ENCODE peak calls at places on chromosome 20, in ten cellular contexts. Y is brain microvascular endothelial cell; T is AG09309; Q is fibroblast of the aortic adventitia; C is HL-60; I is esophagus squamous epithelium; N is effector memory CD4-positive, alpha-beta T cell; J is uterus; H is epithelial cell of esophagus; M is lung. D is an unnamed sample.

GRCh38 chr20:8631271-8631670 is 437.6 kb upstream of the PLCB4 start:
- DNase-seq in Q (peak), C (no peak), T (no peak), J (no peak), N (no peak), Y (no peak), I (no peak), H (no peak), M (no peak), D (peak)

GRCh38 chr20:50368813-50369224 is 141.4 kb upstream of the PTPN1 start:
- DNase-seq in T (no peak), Y (peak), H (no peak), I (no peak), Q (peak), N (no peak), J (no peak), C (no peak), M (no peak), D (peak)

GRCh38 chr20:24059174-24059573 is 70.6 kb upstream of the GGTLC1 start:
- DNase-seq in C (no peak), N (no peak), Q (no peak), I (no peak), M (no peak), Y (no peak), T (no peak), J (no peak), H (no peak), D (no peak)

GRCh38 chr20:25084616-25085187 is 2.8 kb upstream of the VSX1 start:
- DNase-seq in Y (no peak), N (no peak), M (peak), H (no peak), T (no peak), C (no peak), J (no peak), I (no peak), Q (no peak), D (no peak)

GRCh38 chr20:11807070-11807741 is 110.5 kb upstream of the BTBD3 start:
- DNase-seq in I (no peak), Y (peak), C (no peak), Q (peak), J (no peak), N (no peak), T (peak), H (peak), M (no peak), D (peak)

GRCh38 chr20:45822863-45823262 is 4.2 kb downstream of the TNNC2 start:
- DNase-seq in T (no peak), I (no peak), Q (no peak), C (no peak), M (no peak), H (peak), N (no peak), J (no peak), Y (no peak), D (no peak)

GRCh38 chr20:41475507-41475906 is 108.9 kb upstream of the EMILIN3 start:
- DNase-seq in Q (peak), M (no peak), I (no peak), H (no peak), N (no peak), C (no peak), T (no peak), J (no peak), Y (no peak), D (peak)

GRCh38 chr20:5890773-5891441 is 59.4 kb downstream of the TRMT6 start:
- DNase-seq in J (no peak), M (no peak), Q (no peak), T (no peak), N (no peak), I (no peak), Y (no peak), C (no peak), H (peak), D (no peak)

GRCh38 chr20:22684072-22684762 is 99.8 kb upstream of the FOXA2 start:
- DNase-seq in C (no peak), I (no peak), Y (peak), T (peak), Q (peak), M (peak), J (peak), N (no peak), H (peak), D (peak)

GRCh38 chr20:32652739-32653526 is 20.8 kb downstream of the C20orf203 start:
- DNase-seq in T (peak), I (peak), Y (peak), Q (peak), M (peak), N (peak), J (peak), C (peak), H (peak), D (peak)

GRCh38 chr20:4216142-4216735 is 200.9 kb upstream of the RNF24 start:
- DNase-seq in N (no peak), M (no peak), T (no peak), Y (no peak), J (no peak), Q (peak), C (no peak), I (no peak), H (no peak), D (peak)

GRCh38 chr20:48984575-48985219 is 61.4 kb upstream of the CSE1L start:
- DNase-seq in H (no peak), J (no peak), M (no peak), I (no peak), Q (no peak), T (no peak), Y (no peak), N (no peak), C (no peak), D (peak)

GRCh38 chr20:63176448-63177133 is 39.3 kb downstream of the YTHDF1 start:
- DNase-seq in I (no peak), N (no peak), C (no peak), H (no peak), Q (no peak), T (no peak), M (no peak), Y (no peak), J (no peak), D (no peak)

GRCh38 chr20:63177785-63178444 is 38.0 kb downstream of the YTHDF1 start:
- DNase-seq in Y (no peak), T (no peak), C (no peak), N (no peak), Q (no peak), H (peak), J (no peak), I (no peak), M (no peak), D (no peak)

GRCh38 chr20:63178445-63178818 is 37.5 kb downstream of the YTHDF1 start:
- DNase-seq in N (no peak), Y (no peak), Q (no peak), H (no peak), C (no peak), T (no peak), I (no peak), M (no peak), J (no peak), D (no peak)

GRCh38 chr20:63176035-63176434 is 39.9 kb downstream of the YTHDF1 start:
- DNase-seq in T (no peak), M (no peak), Y (no peak), Q (no peak), H (no peak), I (no peak), C (no peak), N (no peak), J (no peak), D (no peak)

DNA sequence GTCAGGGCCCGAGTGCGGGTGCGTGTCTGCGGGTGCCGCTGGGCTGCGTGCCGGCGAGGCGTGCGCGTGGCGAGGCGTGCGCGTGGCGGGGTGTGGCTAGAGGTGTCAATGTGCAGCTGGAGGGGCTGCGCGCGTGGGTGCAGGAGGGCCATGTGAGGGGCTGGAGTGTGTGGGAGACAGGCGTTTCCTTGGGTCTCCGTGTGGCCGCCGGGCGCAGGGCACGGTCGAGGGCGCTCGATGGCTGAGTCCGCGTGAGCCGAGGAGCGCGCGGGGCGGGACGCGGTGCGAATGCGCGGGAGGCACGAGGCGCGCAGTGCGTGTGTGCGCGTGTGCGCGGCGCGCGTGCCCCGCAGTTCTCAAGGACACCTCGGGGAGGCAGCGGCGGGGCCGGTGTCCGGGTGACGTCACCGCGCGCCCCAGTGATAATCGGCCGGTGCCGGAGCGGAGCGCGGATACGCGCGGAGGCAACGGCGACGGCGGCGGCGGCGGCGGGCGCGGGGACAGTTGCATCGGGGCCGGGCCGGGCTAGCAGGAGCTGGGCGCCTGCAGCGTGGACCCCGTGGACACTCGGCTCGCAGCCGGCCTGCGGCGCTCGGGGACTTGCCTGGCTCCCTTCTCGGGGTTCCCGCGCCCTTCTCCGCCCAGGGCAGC is 38.7 kb downstream of the YTHDF1 start:
- DNase-seq in H (peak), I (no peak), Y (no peak), T (no peak), Q (no peak), M (no peak), J (no peak), C (no peak), N (no peak), D (no peak)
- H3K4me3 ChIP-seq in H (no peak), I (peak), Y (no peak), T (no peak), Q (no peak), M (no peak), J (no peak), C (no peak), N (no peak), D (no peak)

DNA sequence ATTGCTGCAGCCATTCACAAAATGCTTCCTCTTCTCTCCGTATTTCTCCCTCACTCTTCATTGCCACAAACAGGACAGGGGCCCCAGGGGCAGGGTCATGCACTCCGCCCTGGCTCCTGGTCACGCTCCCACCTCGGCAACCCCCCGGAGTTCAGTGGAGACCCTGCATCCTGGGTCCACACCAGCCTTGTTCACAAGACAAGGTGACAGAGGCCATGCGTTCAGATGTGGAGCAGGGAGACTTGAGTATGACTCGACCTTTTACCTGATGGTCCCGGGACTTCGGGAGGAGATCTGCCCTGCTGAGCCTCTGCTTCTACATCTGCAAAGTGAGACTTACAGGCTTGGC is 49.4 kb downstream of the ANKRD60 start:
- DNase-seq in M (no peak), H (no peak), N (no peak), Q (no peak), I (no peak), C (no peak), T (no peak), Y (no peak), J (no peak), D (no peak)
- H3K4me3 ChIP-seq in M (no peak), H (no peak), N (no peak), Q (no peak), I (peak), C (no peak), T (no peak), Y (no peak), J (no peak), D (no peak)

DNA sequence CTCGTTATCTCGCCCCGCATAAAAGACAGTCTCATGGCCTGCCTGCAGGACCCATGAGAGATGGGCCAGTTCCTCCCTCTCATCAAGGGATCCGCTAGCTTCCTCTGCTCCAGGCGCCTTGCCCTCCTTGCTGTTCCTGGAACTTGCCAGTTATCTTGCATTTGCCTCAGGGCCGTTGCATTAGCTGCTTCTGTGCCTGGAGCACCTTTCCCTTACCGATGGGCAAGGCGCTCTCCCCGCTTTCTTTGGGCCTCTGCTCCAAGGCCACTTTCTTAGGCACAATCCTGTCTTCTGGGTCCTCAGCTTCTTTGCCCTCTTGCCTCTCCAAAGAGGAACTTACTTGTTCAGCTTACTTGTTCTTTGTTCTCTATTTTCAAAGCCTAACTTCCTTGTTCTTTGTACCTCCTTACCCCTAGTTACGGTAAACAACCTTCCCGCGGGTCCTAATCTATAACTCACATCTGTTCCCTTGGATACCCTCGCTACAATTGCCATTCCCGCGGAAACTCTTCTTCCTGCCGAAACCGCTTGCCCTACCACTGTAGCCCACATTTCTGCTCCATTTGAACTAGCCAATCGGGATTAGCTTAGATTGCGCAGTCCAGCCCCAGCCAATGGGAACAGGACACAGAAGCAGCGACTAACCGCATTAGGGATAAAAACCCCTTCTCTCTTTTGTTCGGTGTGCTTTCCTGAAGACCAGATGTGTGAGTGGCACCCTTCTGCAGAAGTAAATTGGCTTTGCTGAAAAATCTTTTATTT is 887 bp upstream of the NSFL1C start:
- DNase-seq in T (no peak), C (peak), J (no peak), Y (no peak), N (no peak), M (peak), I (no peak), H (no peak), Q (no peak), D (no peak)
- H3K4me3 ChIP-seq in T (no peak), C (peak), J (no peak), Y (no peak), N (peak), M (peak), I (peak), H (no peak), Q (no peak), D (no peak)

DNA sequence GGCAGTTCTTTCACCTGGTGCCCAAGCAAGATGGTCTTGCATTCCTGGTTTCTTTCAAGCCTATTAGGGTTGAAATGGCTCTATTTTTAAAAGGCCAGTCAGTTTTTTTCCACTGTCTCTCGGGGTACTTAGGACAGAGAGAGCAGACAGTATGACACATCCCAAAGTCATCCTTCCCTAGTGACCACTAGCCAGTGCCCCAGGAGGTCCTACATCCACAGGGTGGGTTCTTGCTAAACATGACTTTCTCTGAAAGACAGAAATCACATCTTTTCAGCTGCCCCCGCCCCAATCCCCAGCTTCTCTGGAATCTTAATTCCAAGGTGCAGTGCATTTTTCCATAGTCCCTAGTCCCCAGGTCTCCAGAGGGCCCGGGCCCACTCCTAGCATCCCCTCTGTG is 192.4 kb downstream of the SLC24A3 start:
- DNase-seq in T (no peak), H (no peak), I (no peak), M (no peak), J (no peak), C (no peak), Y (no peak), N (no peak), Q (no peak), D (no peak)
- H3K4me3 ChIP-seq in T (no peak), H (no peak), I (no peak), M (no peak), J (no peak), C (no peak), Y (no peak), N (no peak), Q (no peak), D (no peak)

GRCh38 chr20:35489717-35490116 is 34.3 kb downstream of the CEP250 start:
- DNase-seq in H (no peak), Q (no peak), J (no peak), C (no peak), T (no peak), I (no peak), Y (no peak), N (no peak), M (no peak), D (no peak)
- H3K4me3 ChIP-seq in H (no peak), Q (no peak), J (no peak), C (no peak), T (no peak), I (no peak), Y (no peak), N (peak), M (no peak), D (no peak)

DNA sequence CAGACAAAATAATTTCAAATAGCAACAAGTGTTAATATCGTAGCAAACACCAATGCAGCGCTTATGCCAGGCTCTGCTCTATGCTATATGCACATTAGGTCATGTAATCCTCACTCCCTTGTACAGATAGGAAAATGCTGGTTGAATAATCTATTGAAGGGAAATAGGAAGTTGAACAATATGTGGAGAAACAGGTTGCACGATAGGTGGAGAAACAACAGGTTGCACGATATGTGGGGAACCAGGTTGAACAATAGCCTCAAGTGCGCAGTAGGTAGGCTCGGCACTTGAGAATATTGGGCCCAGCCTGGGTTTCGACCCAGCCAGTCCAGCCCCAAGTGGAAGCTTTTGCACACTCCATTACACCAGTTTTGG is 91.1 kb upstream of the SIRPA start:
- DNase-seq in H (peak), T (no peak), Y (no peak), J (no peak), I (no peak), Q (no peak), N (no peak), M (no peak), C (peak), D (no peak)
- H3K4me3 ChIP-seq in H (no peak), T (no peak), Y (peak), J (no peak), I (peak), Q (no peak), N (no peak), M (no peak), C (peak), D (peak)

D was measured in astrocyte.